ENCODE peak calls at places on chromosomes 13 and 19, in eight cellular contexts. O, S, V, Q, C, A, J and D are unnamed samples.

GRCh38 chr13:93116809-93117208 is 109.8 kb upstream of the GPC6 start:
- DNase-seq in O (no peak), S (no peak), V (no peak), Q (no peak), C (no peak), A (no peak), J (no peak), D (no peak)

GRCh38 chr13:109150691-109151090 is 521.3 kb downstream of the MYO16 start:
- DNase-seq in O (no peak), S (no peak), V (no peak), Q (no peak), C (no peak), A (no peak), J (no peak), D (no peak)

GRCh38 chr13:112064222-112064621 is 2.7 kb upstream of the SOX1 start:
- DNase-seq in O (no peak), S (no peak), V (no peak), Q (no peak), C (no peak), A (no peak), J (no peak), D (no peak)

GRCh38 chr13:44172411-44172810 is 201.2 kb upstream of the SERP2 start:
- DNase-seq in O (no peak), S (no peak), V (no peak), Q (no peak), C (no peak), A (no peak), J (no peak), D (no peak)

GRCh38 chr19:47391510-47392223 is 27.7 kb downstream of the MEIS3 start:
- DNase-seq in O (peak), S (peak), V (peak), Q (peak), C (peak), A (peak), J (peak), D (peak)

GRCh38 chr13:110576736-110577476 is 15.4 kb upstream of the RAB20 start:
- DNase-seq in O (no peak), S (no peak), V (no peak), Q (no peak), C (no peak), A (no peak), J (no peak), D (no peak)

GRCh38 chr19:46841458-46842083 is 9.1 kb downstream of the AP2S1 start:
- DNase-seq in O (no peak), S (peak), V (no peak), Q (no peak), C (no peak), A (no peak), J (no peak), D (no peak)

GRCh38 chr19:8473652-8474476 is 28.6 kb downstream of the PRAM1 start:
- DNase-seq in O (no peak), S (no peak), V (no peak), Q (no peak), C (no peak), A (no peak), J (no peak), D (no peak)

GRCh38 chr19:41547569-41547968 is 28.4 kb upstream of the CEACAM21 start:
- DNase-seq in O (no peak), S (no peak), V (no peak), Q (no peak), C (no peak), A (no peak), J (no peak), D (no peak)

GRCh38 chr13:30257433-30258099 is 49.8 kb downstream of the KATNAL1 start:
- DNase-seq in O (no peak), S (peak), V (no peak), Q (no peak), C (no peak), A (no peak), J (no peak), D (no peak)

GRCh38 chr19:48907671-48908070 is 7.6 kb downstream of the NUCB1 start:
- DNase-seq in O (no peak), S (no peak), V (no peak), Q (no peak), C (no peak), A (no peak), J (no peak), D (no peak)

GRCh38 chr13:54775501-54776191 is 1747.0 kb downstream of the OLFM4 start:
- DNase-seq in O (no peak), S (no peak), V (no peak), Q (no peak), C (no peak), A (no peak), J (no peak), D (no peak)

GRCh38 chr13:50509771-50510441 is 333.6 kb downstream of the DLEU7 start:
- DNase-seq in O (no peak), S (no peak), V (no peak), Q (no peak), C (no peak), A (no peak), J (no peak), D (no peak)

GRCh38 chr13:79870766-79871165 is 389.8 kb downstream of the NDFIP2 start:
- DNase-seq in O (no peak), S (no peak), V (no peak), Q (no peak), C (no peak), A (no peak), J (no peak), D (no peak)

GRCh38 chr19:2129486-2129885 is 21.9 kb downstream of the AP3D1 start:
- DNase-seq in O (no peak), S (no peak), V (no peak), Q (no peak), C (no peak), A (no peak), J (no peak), D (no peak)

GRCh38 chr13:43905435-43906031 is 25.8 kb downstream of the LACC1 start:
- DNase-seq in O (peak), S (peak), V (no peak), Q (no peak), C (no peak), A (no peak), J (no peak), D (no peak)

GRCh38 chr19:53333071-53333465 is 481 bp upstream of the ZNF845 start:
- DNase-seq in O (no peak), S (peak), V (no peak), Q (no peak), C (peak), A (peak), J (peak), D (peak)

GRCh38 chr19:42199440-42200115 is 17.9 kb downstream of the DEDD2 start:
- DNase-seq in O (no peak), S (no peak), V (no peak), Q (peak), C (no peak), A (peak), J (no peak), D (no peak)

GRCh38 chr19:45814851-45815481 is at the start of gene RSPH6A:
- DNase-seq in O (no peak), S (peak), V (no peak), Q (no peak), C (no peak), A (no peak), J (no peak), D (no peak)

GRCh38 chr13:67619346-67619745 is 389.2 kb upstream of the PCDH9 start:
- DNase-seq in O (no peak), S (no peak), V (no peak), Q (no peak), C (no peak), A (no peak), J (no peak), D (peak)

GRCh38 chr13:29457299-29457698 is 138.2 kb downstream of the SLC7A1 start:
- DNase-seq in O (no peak), S (no peak), V (no peak), Q (no peak), C (no peak), A (no peak), J (no peak), D (peak)

GRCh38 chr13:62626771-62627170 is 1211.1 kb upstream of the PCDH20 start:
- DNase-seq in O (peak), S (no peak), V (no peak), Q (no peak), C (no peak), A (no peak), J (no peak), D (no peak)

GRCh38 chr13:110064022-110064421 is 242.9 kb downstream of the COL4A1 start:
- DNase-seq in O (no peak), S (no peak), V (no peak), Q (no peak), C (no peak), A (no peak), J (no peak), D (no peak)

GRCh38 chr13:40101708-40102359 is 446.4 kb downstream of the COG6 start:
- DNase-seq in O (no peak), S (no peak), V (no peak), Q (no peak), C (no peak), A (no peak), J (no peak), D (no peak)

GRCh38 chr13:93244141-93244917 is 17.7 kb downstream of the GPC6 start:
- DNase-seq in O (no peak), S (peak), V (no peak), Q (no peak), C (no peak), A (no peak), J (no peak), D (no peak)

GRCh38 chr19:56141416-56141992 is 417 bp downstream of the ZNF444 start:
- DNase-seq in O (no peak), S (peak), V (no peak), Q (no peak), C (peak), A (no peak), J (peak), D (no peak)

GRCh38 chr19:33408116-33408515 is 34.6 kb downstream of the CEBPG start:
- DNase-seq in O (no peak), S (no peak), V (no peak), Q (no peak), C (no peak), A (no peak), J (no peak), D (no peak)

GRCh38 chr19:38090561-38090960 is 133.5 kb downstream of the DPF1 start:
- DNase-seq in O (no peak), S (no peak), V (no peak), Q (no peak), C (no peak), A (no peak), J (no peak), D (no peak)

GRCh38 chr19:16026131-16026530 is 50.2 kb upstream of the TPM4 start:
- DNase-seq in O (no peak), S (no peak), V (no peak), Q (no peak), C (no peak), A (no peak), J (no peak), D (no peak)

GRCh38 chr19:56956503-56957226 is 116.1 kb upstream of the PEG3 start:
- DNase-seq in O (no peak), S (no peak), V (no peak), Q (no peak), C (no peak), A (no peak), J (no peak), D (no peak)

GRCh38 chr13:96650301-96650886 is 343.9 kb downstream of the OXGR1 start:
- DNase-seq in O (no peak), S (no peak), V (no peak), Q (no peak), C (no peak), A (no peak), J (no peak), D (peak)

GRCh38 chr19:49436381-49437017 is 4.8 kb downstream of the SLC17A7 start:
- DNase-seq in O (no peak), S (peak), V (no peak), Q (no peak), C (no peak), A (no peak), J (peak), D (no peak)

GRCh38 chr19:28578208-28578607 is 634.7 kb downstream of the UQCRFS1 start:
- DNase-seq in O (no peak), S (no peak), V (no peak), Q (no peak), C (no peak), A (no peak), J (no peak), D (no peak)

GRCh38 chr19:5058456-5059190 is 89.7 kb downstream of the KDM4B start:
- DNase-seq in O (no peak), S (no peak), V (no peak), Q (no peak), C (no peak), A (no peak), J (no peak), D (no peak)

GRCh38 chr13:48477191-48477855 is 55.6 kb downstream of the RCBTB2 start:
- DNase-seq in O (no peak), S (no peak), V (no peak), Q (no peak), C (no peak), A (no peak), J (no peak), D (no peak)

GRCh38 chr19:21308778-21309177 is 20.4 kb downstream of the ZNF708 start:
- DNase-seq in O (peak), S (no peak), V (no peak), Q (no peak), C (no peak), A (no peak), J (no peak), D (no peak)

GRCh38 chr13:96297360-96297759 is 207.5 kb downstream of the HS6ST3 start:
- DNase-seq in O (no peak), S (no peak), V (no peak), Q (no peak), C (no peak), A (no peak), J (no peak), D (no peak)

GRCh38 chr13:101875717-101876393 is 423.4 kb downstream of the ITGBL1 start:
- DNase-seq in O (no peak), S (no peak), V (no peak), Q (no peak), C (no peak), A (no peak), J (no peak), D (peak)

GRCh38 chr13:83298636-83299035 is 583.6 kb downstream of the SLITRK1 start:
- DNase-seq in O (no peak), S (no peak), V (no peak), Q (no peak), C (no peak), A (no peak), J (no peak), D (no peak)